ENCODE peak calls at places on chromosomes 6 and 20, in seven cellular contexts. One of them, this sample, is unnamed.

GRCh38 chr6:82506526-82506925 is 142.9 kb downstream of the TPBG start:
- DNase-seq in endothelial cell of umbilical vein: no peak
- DNase-seq in stomach: no peak
- DNase-seq in GM23338: peak; percentile 20
- DNase-seq in transverse colon: no peak
- DNase-seq in H1: no peak
- DNase-seq in SK-N-SH: no peak
- DNase-seq in this sample: no peak

GRCh38 chr6:44128020-44128917 is 915 bp downstream of the TMEM63B start:
- DNase-seq in transverse colon: peak; percentile 57
- DNase-seq in endothelial cell of umbilical vein: peak; percentile 17
- DNase-seq in SK-N-SH: peak; percentile 82
- DNase-seq in H1: peak; percentile 70
- DNase-seq in stomach: peak; percentile 54
- DNase-seq in GM23338: peak; percentile 66
- DNase-seq in this sample: peak; percentile 23

GRCh38 chr6:89154131-89154530 is 8.3 kb downstream of the PM20D2 start:
- DNase-seq in transverse colon: no peak
- DNase-seq in endothelial cell of umbilical vein: peak; percentile 34
- DNase-seq in H1: no peak
- DNase-seq in GM23338: no peak
- DNase-seq in stomach: no peak
- DNase-seq in SK-N-SH: no peak
- DNase-seq in this sample: no peak

GRCh38 chr6:46058951-46059350 is 43.3 kb upstream of the CLIC5 start:
- DNase-seq in H1: no peak
- DNase-seq in endothelial cell of umbilical vein: no peak
- DNase-seq in transverse colon: no peak
- DNase-seq in GM23338: no peak
- DNase-seq in stomach: no peak
- DNase-seq in SK-N-SH: no peak
- DNase-seq in this sample: no peak

GRCh38 chr6:1701668-1702353 is 92.1 kb downstream of the FOXC1 start:
- DNase-seq in endothelial cell of umbilical vein: no peak
- DNase-seq in transverse colon: no peak
- DNase-seq in stomach: no peak
- DNase-seq in GM23338: peak; percentile 25
- DNase-seq in SK-N-SH: no peak
- DNase-seq in H1: no peak
- DNase-seq in this sample: no peak

GRCh38 chr20:20710847-20711315 is 1.6 kb downstream of the RALGAPA2 start:
- DNase-seq in transverse colon: peak; percentile 54
- DNase-seq in stomach: peak; percentile 77
- DNase-seq in H1: no peak
- DNase-seq in GM23338: no peak
- DNase-seq in SK-N-SH: no peak
- DNase-seq in endothelial cell of umbilical vein: peak; percentile 34
- DNase-seq in this sample: peak; percentile 67

GRCh38 chr20:37251836-37252477 is 9.7 kb downstream of the GHRH start:
- DNase-seq in SK-N-SH: no peak
- DNase-seq in endothelial cell of umbilical vein: no peak
- DNase-seq in H1: no peak
- DNase-seq in transverse colon: no peak
- DNase-seq in GM23338: peak; percentile 66
- DNase-seq in stomach: no peak
- DNase-seq in this sample: no peak

GRCh38 chr20:22204801-22205200 is 379.6 kb downstream of the FOXA2 start:
- DNase-seq in transverse colon: no peak
- DNase-seq in SK-N-SH: no peak
- DNase-seq in GM23338: no peak
- DNase-seq in endothelial cell of umbilical vein: no peak
- DNase-seq in stomach: no peak
- DNase-seq in H1: no peak
- DNase-seq in this sample: no peak

GRCh38 chr6:150897400-150897943 is 32.0 kb downstream of the MTHFD1L start:
- DNase-seq in stomach: no peak
- DNase-seq in GM23338: no peak
- DNase-seq in H1: no peak
- DNase-seq in transverse colon: no peak
- DNase-seq in SK-N-SH: no peak
- DNase-seq in endothelial cell of umbilical vein: no peak
- DNase-seq in this sample: no peak

GRCh38 chr6:125598422-125598821 is 151.0 kb upstream of the HEY2 start:
- DNase-seq in stomach: no peak
- DNase-seq in GM23338: no peak
- DNase-seq in endothelial cell of umbilical vein: no peak
- DNase-seq in transverse colon: peak; percentile 27
- DNase-seq in H1: no peak
- DNase-seq in SK-N-SH: no peak
- DNase-seq in this sample: no peak

GRCh38 chr20:11124849-11125505 is 451.2 kb upstream of the JAG1 start:
- DNase-seq in stomach: no peak
- DNase-seq in endothelial cell of umbilical vein: peak; percentile 30
- DNase-seq in H1: no peak
- DNase-seq in SK-N-SH: no peak
- DNase-seq in GM23338: no peak
- DNase-seq in transverse colon: no peak
- DNase-seq in this sample: no peak

GRCh38 chr6:35564733-35565132 is 52.0 kb upstream of the TULP1 start:
- DNase-seq in H1: no peak
- DNase-seq in stomach: no peak
- DNase-seq in GM23338: no peak
- DNase-seq in SK-N-SH: no peak
- DNase-seq in endothelial cell of umbilical vein: no peak
- DNase-seq in transverse colon: no peak
- DNase-seq in this sample: no peak

GRCh38 chr6:2939315-2940009 is 31.9 kb downstream of the SERPINB6 start:
- DNase-seq in H1: peak; percentile 42
- DNase-seq in transverse colon: no peak
- DNase-seq in endothelial cell of umbilical vein: no peak
- DNase-seq in GM23338: no peak
- DNase-seq in SK-N-SH: no peak
- DNase-seq in stomach: peak; percentile 23
- DNase-seq in this sample: no peak

DNA sequence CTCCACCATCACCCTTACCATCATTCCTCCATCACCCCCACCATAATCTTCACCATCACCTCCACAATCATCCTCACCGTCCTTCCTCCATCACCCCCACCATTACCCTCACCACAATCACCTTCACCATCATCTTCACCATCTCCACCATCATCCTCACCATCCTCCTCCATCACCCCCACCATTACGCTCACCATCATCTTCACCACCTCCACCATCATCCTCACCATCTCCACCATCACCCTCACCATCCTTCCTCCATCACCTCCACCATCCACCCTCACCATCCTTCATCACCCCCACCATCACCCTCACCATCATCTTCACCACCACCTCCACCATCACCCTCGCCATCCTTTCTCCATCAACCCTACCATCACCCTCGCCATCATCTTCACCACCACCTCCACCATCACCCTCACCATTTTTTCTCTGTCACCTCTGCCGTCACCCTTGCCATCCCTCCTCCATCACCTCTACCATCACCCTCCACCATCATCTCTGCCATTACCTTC is 33.1 kb upstream of the MPC1 start:
- DNase-seq in SK-N-SH: no peak
- DNase-seq in H1: no peak
- DNase-seq in stomach: no peak
- DNase-seq in endothelial cell of umbilical vein: no peak
- DNase-seq in GM23338: no peak
- DNase-seq in transverse colon: no peak
- DNase-seq in this sample: no peak
- H3K36me3 ChIP-seq in SK-N-SH: peaks cover 67% of the 10 kb centered on the region
- H3K36me3 ChIP-seq in H1: peaks cover 4% of the 10 kb centered on the region
- H3K36me3 ChIP-seq in stomach: peaks cover 88% of the 10 kb centered on the region
- H3K36me3 ChIP-seq in endothelial cell of umbilical vein: peaks cover 52% of the 10 kb centered on the region
- H3K36me3 ChIP-seq in GM23338: peaks cover 6% of the 10 kb centered on the region
- H3K36me3 ChIP-seq in transverse colon: no peaks in the 10 kb centered on the region
- H3K36me3 ChIP-seq in this sample: no peaks in the 10 kb centered on the region

DNA sequence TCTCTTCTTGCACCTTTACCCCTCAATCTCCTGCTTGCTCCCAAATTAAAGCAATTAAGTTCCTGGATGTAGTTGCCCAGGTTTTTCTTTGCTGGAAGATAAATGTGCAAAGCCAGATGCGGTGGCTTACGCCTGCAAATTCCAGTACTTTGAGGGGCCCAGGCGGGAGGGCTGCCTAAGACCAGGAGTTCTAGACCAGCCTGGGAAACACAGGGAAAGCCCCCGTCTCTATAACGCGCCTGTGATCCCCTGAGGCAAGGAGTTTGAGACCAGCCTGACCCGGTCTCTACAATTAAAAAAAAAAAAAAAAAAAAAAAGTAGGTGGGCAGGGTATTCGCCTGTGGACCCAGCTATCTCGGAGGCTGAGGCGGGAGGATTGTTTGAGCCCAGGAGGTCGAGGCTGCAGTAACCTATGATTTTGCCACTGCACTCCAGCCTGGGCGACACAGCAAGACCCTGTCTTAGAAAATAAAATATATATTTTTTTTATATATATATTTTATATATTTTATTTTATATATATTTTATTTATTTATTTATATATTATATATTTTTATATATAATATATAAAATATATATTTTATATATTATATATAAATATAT is 461 bp upstream of the DCDC2 start:
- DNase-seq in stomach: no peak
- DNase-seq in H1: no peak
- DNase-seq in SK-N-SH: no peak
- DNase-seq in GM23338: no peak
- DNase-seq in endothelial cell of umbilical vein: no peak
- DNase-seq in transverse colon: no peak
- DNase-seq in this sample: no peak
- H3K4me3 ChIP-seq in stomach: peak overlapping the region; percentile 55
- H3K4me3 ChIP-seq in H1: no peak overlapping the region
- H3K4me3 ChIP-seq in SK-N-SH: no peak overlapping the region
- H3K4me3 ChIP-seq in GM23338: peak overlapping the region; percentile 63
- H3K4me3 ChIP-seq in endothelial cell of umbilical vein: no peak overlapping the region
- H3K4me3 ChIP-seq in transverse colon: peak overlapping the region; percentile 47
- H3K4me3 ChIP-seq in this sample: peak overlapping the region; percentile 24

DNA sequence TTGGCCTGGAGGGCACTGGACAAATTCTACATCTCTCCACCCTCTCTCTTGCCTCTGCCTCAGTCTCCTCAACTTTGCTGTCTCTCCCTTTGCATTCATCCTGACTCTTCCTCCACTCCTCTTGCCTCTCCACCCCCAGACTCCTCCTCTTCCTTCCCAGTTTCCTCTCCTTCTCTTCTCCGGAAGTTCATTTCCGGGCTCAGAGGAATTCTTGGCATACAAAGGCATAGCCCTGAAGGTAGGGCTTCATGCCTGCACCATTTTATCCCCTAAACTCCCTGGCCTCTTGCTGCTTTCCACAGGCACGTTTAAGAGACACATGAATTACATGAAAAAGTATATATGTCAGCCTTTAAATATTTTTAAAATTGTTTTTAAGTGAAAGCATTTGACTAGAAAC is 10.6 kb downstream of the BFSP1 start:
- DNase-seq in SK-N-SH: no peak
- DNase-seq in GM23338: peak; percentile 49
- DNase-seq in endothelial cell of umbilical vein: peak; percentile 53
- DNase-seq in H1: no peak
- DNase-seq in stomach: no peak
- DNase-seq in transverse colon: no peak
- DNase-seq in this sample: no peak
- TF ChIP-seq POLR2AphosphoS5 in SK-N-SH: no peak
- TF ChIP-seq POLR2AphosphoS5 in GM23338: no peak
- TF ChIP-seq POLR2AphosphoS5 in endothelial cell of umbilical vein: peak; percentile 55
- TF ChIP-seq POLR2AphosphoS5 in H1: no peak
- TF ChIP-seq POLR2AphosphoS5 in stomach: no peak
- TF ChIP-seq POLR2AphosphoS5 in transverse colon: no peak
- TF ChIP-seq POLR2AphosphoS5 in this sample: no peak

DNA sequence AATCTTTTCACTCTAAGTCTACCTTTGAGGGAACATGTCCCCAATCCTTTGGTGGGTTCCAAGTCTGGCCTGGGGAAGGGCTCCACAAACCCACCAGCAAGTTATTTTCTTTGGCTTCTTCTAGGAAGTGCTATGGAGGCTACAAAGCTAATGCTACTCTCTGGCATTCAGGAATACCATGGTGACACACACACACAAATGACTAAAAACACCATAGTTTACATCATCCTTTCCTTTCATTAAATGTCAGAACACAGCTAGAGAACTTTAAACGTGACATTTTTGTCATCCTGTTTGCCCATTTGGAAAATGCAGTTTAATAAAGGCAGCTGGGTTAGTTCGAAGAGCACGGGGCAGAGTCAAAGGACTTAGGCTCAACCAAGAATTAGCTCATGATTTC is 40.2 kb upstream of the PROKR2 start:
- DNase-seq in GM23338: no peak
- DNase-seq in transverse colon: no peak
- DNase-seq in SK-N-SH: no peak
- DNase-seq in stomach: no peak
- DNase-seq in H1: no peak
- DNase-seq in endothelial cell of umbilical vein: peak; percentile 15
- DNase-seq in this sample: no peak
- H3K36me3 ChIP-seq in GM23338: no peaks in the 10 kb centered on the region
- H3K36me3 ChIP-seq in transverse colon: no peaks in the 10 kb centered on the region
- H3K36me3 ChIP-seq in SK-N-SH: no peaks in the 10 kb centered on the region
- H3K36me3 ChIP-seq in stomach: no peaks in the 10 kb centered on the region
- H3K36me3 ChIP-seq in H1: no peaks in the 10 kb centered on the region
- H3K36me3 ChIP-seq in endothelial cell of umbilical vein: no peaks in the 10 kb centered on the region
- H3K36me3 ChIP-seq in this sample: no peaks in the 10 kb centered on the region

GRCh38 chr6:42025066-42025789 is 25.1 kb upstream of the TAF8 start:
- DNase-seq in SK-N-SH: no peak
- DNase-seq in transverse colon: no peak
- DNase-seq in H1: no peak
- DNase-seq in GM23338: no peak
- DNase-seq in stomach: no peak
- DNase-seq in endothelial cell of umbilical vein: no peak
- DNase-seq in this sample: no peak
- H3K4me3 ChIP-seq in SK-N-SH: no peak overlapping the region
- H3K4me3 ChIP-seq in transverse colon: no peak overlapping the region
- H3K4me3 ChIP-seq in H1: no peak overlapping the region
- H3K4me3 ChIP-seq in GM23338: no peak overlapping the region
- H3K4me3 ChIP-seq in stomach: no peak overlapping the region
- H3K4me3 ChIP-seq in endothelial cell of umbilical vein: no peak overlapping the region
- H3K4me3 ChIP-seq in this sample: no peak overlapping the region

GRCh38 chr6:33276864-33277662 is at the start of gene B3GALT4:
- DNase-seq in SK-N-SH: peak; percentile 92
- DNase-seq in endothelial cell of umbilical vein: peak; percentile 67
- DNase-seq in GM23338: peak; percentile 92
- DNase-seq in transverse colon: peak; percentile 93
- DNase-seq in H1: peak; percentile 89
- DNase-seq in stomach: peak; percentile 84
- DNase-seq in this sample: peak; percentile 76
- TF ChIP-seq POLR2AphosphoS5 in SK-N-SH: peak; percentile 50
- TF ChIP-seq POLR2AphosphoS5 in endothelial cell of umbilical vein: peak; percentile 99
- TF ChIP-seq POLR2AphosphoS5 in GM23338: peak; percentile 82
- TF ChIP-seq POLR2AphosphoS5 in transverse colon: peak; percentile 45
- TF ChIP-seq POLR2AphosphoS5 in H1: peak; percentile 90
- TF ChIP-seq POLR2AphosphoS5 in stomach: peak; percentile 77
- TF ChIP-seq POLR2AphosphoS5 in this sample: peak; percentile 43

GRCh38 chr6:170369439-170369838 is 62.9 kb downstream of the FAM120B start:
- DNase-seq in H1: no peak
- DNase-seq in SK-N-SH: no peak
- DNase-seq in stomach: no peak
- DNase-seq in endothelial cell of umbilical vein: no peak
- DNase-seq in GM23338: no peak
- DNase-seq in transverse colon: peak; percentile 59
- DNase-seq in this sample: no peak
- H3K36me3 ChIP-seq in H1: no peaks in the 10 kb centered on the region
- H3K36me3 ChIP-seq in SK-N-SH: peaks cover 50% of the 10 kb centered on the region
- H3K36me3 ChIP-seq in stomach: peaks cover 66% of the 10 kb centered on the region
- H3K36me3 ChIP-seq in endothelial cell of umbilical vein: no peaks in the 10 kb centered on the region
- H3K36me3 ChIP-seq in GM23338: no peaks in the 10 kb centered on the region
- H3K36me3 ChIP-seq in transverse colon: no peaks in the 10 kb centered on the region
- H3K36me3 ChIP-seq in this sample: no peaks in the 10 kb centered on the region

This sample was measured in prostate gland.